ENCODE peak calls at places on chromosomes 12 and 14, in five cellular contexts. C is HuH-7.5, T is coronary artery, F is mesendoderm, X is astrocyte of the spinal cord. U is an unnamed sample.

GRCh38 chr14:59278111-59278510 is 89.6 kb downstream of the DAAM1 start:
- DNase-seq in C (no peak), T (no peak), F (no peak), X (peak), U (no peak)

GRCh38 chr14:75578786-75579781 is 664 bp downstream of the FLVCR2 start:
- DNase-seq in C (no peak), T (peak), F (peak), X (no peak), U (no peak)

GRCh38 chr14:105861985-105862465 is 335.6 kb downstream of the TMEM121 start:
- DNase-seq in C (no peak), T (no peak), F (no peak), X (no peak), U (peak)

GRCh38 chr12:107238276-107238675 is 144.9 kb upstream of the CRY1 start:
- DNase-seq in C (no peak), T (no peak), F (no peak), X (peak), U (no peak)

GRCh38 chr12:7583471-7583870 is 79.9 kb upstream of the CD163 start:
- DNase-seq in C (no peak), T (no peak), F (no peak), X (no peak), U (no peak)

GRCh38 chr12:121214171-121214777 is 4.3 kb downstream of the P2RX4 start:
- DNase-seq in C (no peak), T (no peak), F (no peak), X (no peak), U (peak)

GRCh38 chr12:10802587-10802986 is at the start of gene TAS2R7:
- DNase-seq in C (no peak), T (no peak), F (peak), X (no peak), U (no peak)

GRCh38 chr12:117036547-117036946 is 62.7 kb downstream of the TESC start:
- DNase-seq in C (no peak), T (no peak), F (no peak), X (no peak), U (no peak)

GRCh38 chr12:28135801-28136439 is 54.3 kb upstream of the CCDC91 start:
- DNase-seq in C (no peak), T (no peak), F (no peak), X (no peak), U (no peak)

GRCh38 chr12:45050751-45051489 is at the start of gene DBX2:
- DNase-seq in C (peak), T (no peak), F (peak), X (peak), U (no peak)

GRCh38 chr14:100692859-100693558 is 33.7 kb upstream of the DLK1 start:
- DNase-seq in C (no peak), T (no peak), F (peak), X (peak), U (no peak)

GRCh38 chr12:94435511-94435927 is 24.1 kb downstream of the CEP83 start:
- DNase-seq in C (no peak), T (no peak), F (peak), X (no peak), U (peak)

GRCh38 chr12:69698769-69699540 is at the start of gene BEST3:
- DNase-seq in C (no peak), T (no peak), F (no peak), X (no peak), U (no peak)

GRCh38 chr14:98173291-98173690 is 1098.7 kb downstream of the BCL11B start:
- DNase-seq in C (no peak), T (no peak), F (peak), X (no peak), U (no peak)

GRCh38 chr14:69005432-69006148 is 26.5 kb upstream of the ACTN1 start:
- DNase-seq in C (no peak), T (peak), F (peak), X (peak), U (peak)

GRCh38 chr12:106248849-106249371 is 1.1 kb upstream of the CKAP4 start:
- DNase-seq in C (no peak), T (no peak), F (no peak), X (peak), U (peak)

GRCh38 chr12:68501226-68501625 is 109.5 kb upstream of the RAP1B start:
- DNase-seq in C (no peak), T (no peak), F (no peak), X (no peak), U (no peak)

GRCh38 chr14:96178674-96179321 is 25.8 kb upstream of the BDKRB2 start:
- DNase-seq in C (no peak), T (no peak), F (no peak), X (no peak), U (no peak)

GRCh38 chr12:12480074-12480473 is 82.6 kb downstream of the DUSP16 start:
- DNase-seq in C (no peak), T (no peak), F (no peak), X (no peak), U (no peak)

GRCh38 chr14:51989293-51990234 is at the start of gene RTRAF:
- DNase-seq in C (peak), T (peak), F (peak), X (peak), U (peak)

GRCh38 chr12:24979971-24980730 is 31.2 kb upstream of the BCAT1 start:
- DNase-seq in C (no peak), T (no peak), F (no peak), X (no peak), U (no peak)

GRCh38 chr12:6044082-6044481 is 80.4 kb downstream of the VWF start:
- DNase-seq in C (no peak), T (no peak), F (no peak), X (no peak), U (no peak)

GRCh38 chr14:96090441-96091148 is 51.4 kb downstream of the C14orf132 start:
- DNase-seq in C (no peak), T (peak), F (no peak), X (peak), U (no peak)

GRCh38 chr14:55832122-55832911 is 252.3 kb downstream of the KTN1 start:
- DNase-seq in C (peak), T (no peak), F (no peak), X (peak), U (no peak)

GRCh38 chr12:5097786-5098185 is 54.1 kb downstream of the KCNA5 start:
- DNase-seq in C (no peak), T (no peak), F (no peak), X (no peak), U (no peak)

GRCh38 chr12:13980548-13981295 is 680 bp downstream of the GRIN2B start:
- DNase-seq in C (no peak), T (no peak), F (peak), X (no peak), U (no peak)

GRCh38 chr14:105473677-105474477 is 744 bp upstream of the CRIP2 start:
- DNase-seq in C (peak), T (peak), F (peak), X (peak), U (no peak)

GRCh38 chr14:65359503-65359902 is 53.0 kb upstream of the FUT8 start:
- DNase-seq in C (no peak), T (no peak), F (no peak), X (no peak), U (peak)

GRCh38 chr12:14893471-14894250 is 8.0 kb upstream of the MGP start:
- DNase-seq in C (no peak), T (no peak), F (no peak), X (no peak), U (no peak)

GRCh38 chr12:21984375-21984774 is 43.1 kb upstream of the ABCC9 start:
- DNase-seq in C (no peak), T (no peak), F (no peak), X (no peak), U (no peak)

GRCh38 chr12:5078423-5078822 is 34.7 kb downstream of the KCNA5 start:
- DNase-seq in C (no peak), T (peak), F (no peak), X (no peak), U (no peak)

GRCh38 chr12:131673519-131674265 is 37.2 kb upstream of the SFSWAP start:
- DNase-seq in C (no peak), T (peak), F (no peak), X (no peak), U (peak)

GRCh38 chr12:11884661-11885060 is 186.1 kb upstream of the BCL2L14 start:
- DNase-seq in C (no peak), T (no peak), F (no peak), X (no peak), U (peak)

GRCh38 chr12:20588057-20588456 is 107.1 kb upstream of the SLCO1C1 start:
- DNase-seq in C (no peak), T (no peak), F (peak), X (no peak), U (no peak)

GRCh38 chr12:34206061-34206785 is 183.9 kb downstream of the ALG10 start:
- DNase-seq in C (no peak), T (no peak), F (no peak), X (no peak), U (no peak)

U was measured in MV-4-11.